ENCODE peak calls at places on chromosomes 4 and X, in six cellular contexts. E is IMR-90, F is astrocyte of the spinal cord, B is heart right ventricle, X is lower lobe of right lung, P is mammary epithelial cell. O is an unnamed sample.
A peak's percentile ranks its signal among the peaks of the same experiment; 100 is the strongest.

GRCh38 chr4:105145059-105145912 is 1.4 kb upstream of the TET2 start:
- DNase-seq in B (no peak), F (peak; percentile 20), E (no peak), P (no peak), X (no peak), O (no peak)

GRCh38 chrX:110415440-110416167 is 57.0 kb downstream of the RTL9 start:
- DNase-seq in B (no peak), X (no peak), E (peak; percentile 74), P (peak; percentile 39), F (peak; percentile 65), O (no peak)

GRCh38 chrX:24902808-24903207 is 113.0 kb downstream of the ARX start:
- DNase-seq in E (peak; percentile 96), X (no peak), P (no peak), F (peak; percentile 71), B (no peak), O (no peak)

GRCh38 chr4:123559955-123560669 is 163.5 kb downstream of the SPRY1 start:
- DNase-seq in E (peak; percentile 61), F (peak; percentile 49), P (no peak), B (no peak), X (no peak), O (no peak)

GRCh38 chr4:163251204-163251603 is 81.2 kb downstream of the NPY1R start:
- DNase-seq in X (no peak), P (no peak), E (no peak), F (no peak), B (no peak), O (no peak)

GRCh38 chr4:42750831-42751230 is 93.9 kb upstream of the ATP8A1 start:
- DNase-seq in E (no peak), X (no peak), F (no peak), P (no peak), B (no peak), O (no peak)

GRCh38 chrX:32867781-32868523 is 343.4 kb downstream of the DMD start:
- DNase-seq in E (no peak), P (no peak), B (no peak), X (no peak), F (no peak), O (peak; percentile 86)

GRCh38 chr4:2248044-2248780 is 6.3 kb upstream of the HAUS3 start:
- DNase-seq in E (no peak), B (no peak), X (peak; percentile 34), F (no peak), P (no peak), O (no peak)

GRCh38 chrX:2707334-2707760 is 16.3 kb downstream of the CD99 start:
- DNase-seq in P (peak; percentile 98), E (peak; percentile 95), B (peak; percentile 34), F (peak; percentile 89), X (no peak), O (no peak)

GRCh38 chr4:52718123-52718522 is 33.1 kb downstream of the ERVMER34-1 start:
- DNase-seq in B (no peak), F (peak; percentile 35), X (no peak), P (peak; percentile 32), E (peak; percentile 49), O (no peak)

GRCh38 chrX:39158801-39159657 is 357.8 kb downstream of the MID1IP1 start:
- DNase-seq in X (peak; percentile 56), P (peak; percentile 31), B (no peak), E (peak; percentile 11), F (peak; percentile 66), O (no peak)

GRCh38 chr4:88017516-88018302 is 10.3 kb downstream of the PKD2 start:
- DNase-seq in P (peak; percentile 90), B (no peak), F (peak; percentile 93), E (peak; percentile 98), X (no peak), O (no peak)

DNA sequence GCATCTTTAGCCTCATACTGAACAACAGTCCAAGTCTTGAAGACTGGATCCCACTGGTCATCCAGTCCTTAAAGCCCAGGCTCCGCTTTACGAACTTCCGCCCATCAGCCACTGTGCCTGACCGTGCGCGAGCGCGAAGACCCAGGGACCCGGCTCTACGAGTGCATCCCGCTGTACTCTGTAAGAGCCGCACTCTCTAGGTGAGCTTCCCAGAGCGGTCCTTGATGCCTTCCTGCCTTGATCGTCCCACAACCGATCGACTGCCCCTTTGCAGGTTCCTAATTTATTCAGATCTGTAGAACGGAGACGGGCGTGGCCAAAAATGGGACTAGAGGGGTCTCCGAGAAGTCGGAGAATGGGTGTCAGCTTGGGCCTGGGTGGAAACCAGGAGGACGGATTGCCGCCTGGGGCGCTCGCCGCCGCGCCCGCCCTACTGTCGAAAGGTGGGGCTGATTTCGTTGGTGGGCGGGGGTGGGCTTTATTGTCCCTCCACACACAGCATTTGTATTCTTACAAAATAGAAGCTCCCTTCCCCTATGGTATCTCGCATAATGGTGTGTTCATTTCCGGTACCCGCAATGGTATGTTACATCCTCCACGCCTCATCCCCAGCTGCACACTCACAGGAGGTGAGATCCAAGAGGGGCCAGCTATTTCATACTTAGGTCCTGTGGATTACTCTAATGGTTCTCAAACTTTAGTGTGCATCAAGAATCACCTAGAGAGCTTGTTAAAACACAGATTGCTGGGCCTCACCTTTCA is 42.3 kb upstream of the FAM156A start:
- DNase-seq in P (no peak), X (no peak), B (no peak), E (no peak), F (no peak), O (no peak)
- TF ChIP-seq CTCF in P (no peak), X (no peak), B (no peak), E (no peak), F (no peak), O (no peak)

DNA sequence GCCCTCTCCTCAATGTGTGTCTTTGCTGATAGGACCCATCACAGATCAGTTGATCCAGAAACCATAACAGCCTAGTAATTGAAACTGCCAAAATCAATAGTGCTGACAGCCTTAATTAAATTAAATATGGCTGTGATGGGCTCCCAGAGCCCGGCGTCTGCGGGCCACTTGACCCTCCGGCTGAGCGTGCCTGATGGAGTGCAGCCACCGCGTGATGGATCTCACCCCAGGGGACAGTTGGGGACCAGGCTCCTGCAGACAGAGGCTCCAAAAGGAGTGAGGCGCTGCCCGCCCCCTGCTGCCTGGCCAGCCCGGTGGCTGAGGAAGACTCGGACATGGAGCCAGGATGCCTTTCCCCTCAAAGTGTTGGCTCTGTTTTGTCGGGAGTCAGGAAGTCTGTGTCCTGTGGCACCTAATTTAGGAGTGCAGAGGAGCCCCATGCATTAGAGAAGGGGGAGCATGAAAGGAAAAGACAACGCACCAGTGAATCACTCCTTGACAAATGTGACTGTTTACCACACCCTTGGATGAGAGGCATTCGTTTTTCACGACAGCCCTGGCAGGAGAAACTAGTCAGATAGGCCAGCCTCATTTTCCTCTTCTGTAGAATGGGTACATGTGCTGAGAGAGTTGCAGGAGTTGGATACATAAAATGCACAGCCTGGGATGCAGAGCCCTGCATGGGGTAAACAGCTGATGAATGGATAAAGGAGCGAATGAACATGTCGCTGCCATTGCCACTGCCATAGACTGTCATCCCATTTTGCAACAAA is 40.8 kb upstream of the MSX1 start:
- DNase-seq in X (no peak), B (no peak), E (no peak), F (no peak), P (no peak), O (no peak)
- TF ChIP-seq CTCF in X (no peak), B (no peak), E (no peak), F (no peak), P (no peak), O (no peak)

GRCh38 chrX:134718329-134719317 is 60.4 kb upstream of the PLAC1 start:
- DNase-seq in E (peak; percentile 95), F (peak; percentile 86), X (peak; percentile 49), B (peak; percentile 15), P (peak; percentile 81), O (no peak)
- TF ChIP-seq CTCF in E (no peak), F (peak; percentile 6), X (no peak), B (no peak), P (no peak), O (peak; percentile 52)

GRCh38 chrX:114162068-114162735 is 421.7 kb upstream of the HTR2C start:
- DNase-seq in P (no peak), B (no peak), F (no peak), E (no peak), X (no peak), O (no peak)
- TF ChIP-seq CTCF in P (no peak), B (no peak), F (no peak), E (no peak), X (no peak), O (peak; percentile 29)

DNA sequence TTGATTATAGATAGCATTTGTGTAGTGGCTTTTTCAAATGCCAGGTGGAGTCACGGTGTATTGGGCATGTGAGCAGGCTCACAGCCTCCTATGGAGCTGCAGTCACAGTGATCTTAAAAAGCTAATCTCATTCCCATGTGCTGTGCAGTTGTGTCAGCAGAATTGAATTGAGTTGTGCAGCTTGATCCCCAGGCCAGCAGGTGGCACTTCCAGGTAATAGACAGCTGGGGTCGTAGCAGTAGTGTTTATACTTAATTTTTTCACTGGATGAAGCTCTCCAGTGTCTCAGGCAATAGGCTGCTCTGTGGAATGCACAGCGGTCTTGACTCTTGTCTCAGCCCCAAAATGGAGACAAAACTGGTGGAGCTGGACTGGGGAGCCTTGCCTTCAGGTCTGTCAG is 1028.1 kb downstream of the SH3BGRL start:
- DNase-seq in X (no peak), P (no peak), F (no peak), E (no peak), B (no peak), O (no peak)
- TF ChIP-seq CTCF in X (no peak), P (no peak), F (no peak), E (no peak), B (no peak), O (no peak)

DNA sequence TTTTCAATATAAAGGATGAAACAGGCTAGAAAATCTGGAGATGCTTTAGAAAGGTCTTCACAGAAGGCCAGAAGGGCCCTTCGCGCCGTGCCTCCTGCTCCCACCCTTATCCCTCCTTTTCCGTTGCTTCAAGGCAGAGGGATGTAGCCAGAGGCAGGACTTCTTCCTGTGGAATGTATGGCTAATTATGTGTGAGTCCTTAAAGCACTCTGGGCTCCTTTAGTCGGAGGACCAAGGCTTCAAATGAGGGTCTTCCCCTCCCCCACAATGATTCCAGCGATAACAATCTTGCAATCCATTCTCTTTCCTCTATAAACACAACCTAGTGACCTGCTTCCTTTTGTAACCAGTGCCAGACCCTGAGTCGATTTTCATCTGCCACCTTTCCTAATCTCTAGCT is 103.5 kb downstream of the GPC3 start:
- DNase-seq in E (no peak), F (no peak), X (no peak), P (no peak), B (no peak), O (no peak)
- TF ChIP-seq CTCF in E (no peak), F (no peak), X (no peak), P (no peak), B (no peak), O (no peak)

DNA sequence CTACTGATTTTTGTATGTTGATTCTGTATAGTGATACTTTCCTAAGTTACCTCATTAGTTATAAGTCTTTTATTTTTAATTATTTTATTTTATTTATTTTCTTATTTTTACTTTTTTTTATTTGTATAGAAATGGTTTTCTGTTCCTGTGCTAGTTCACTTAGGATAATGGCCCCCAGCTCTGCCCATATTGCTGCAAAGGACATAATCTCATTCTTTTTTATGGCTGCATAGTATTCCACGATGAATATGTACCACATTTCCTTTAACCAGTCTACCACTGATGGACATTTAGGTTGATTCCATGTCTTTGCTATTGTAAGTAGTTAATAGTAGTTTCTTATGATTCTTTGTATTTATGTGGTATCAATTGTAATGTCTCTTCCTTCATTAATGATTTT is 31.5 kb upstream of the GK2 start:
- DNase-seq in F (no peak), B (no peak), E (no peak), X (no peak), P (no peak), O (no peak)
- TF ChIP-seq CTCF in F (no peak), B (no peak), E (no peak), X (no peak), P (no peak), O (no peak)